ENCODE peak calls at places on chromosome 16, in five cellular contexts. One of them, this sample, is unnamed.

GRCh38 chr16:49484454-49484853 is 110.8 kb downstream of the C16orf78 start:
- DNase-seq in stimulated activated CD4-positive, alpha-beta T cell treated with anti-CD3 and anti-CD28 coated beads, Interleukin-4, amount 100 ng/mL, for 1 hour: peak; percentile 36
- DNase-seq in activated gamma-delta T cell treated with Interleukin-2 at 50 U/mL for 16 hours: no peak
- DNase-seq in KBM-7: no peak
- DNase-seq in caudate nucleus: peak; percentile 27
- DNase-seq in this sample: peak; percentile 77

GRCh38 chr16:73872856-73873255 is 423.8 kb upstream of the PSMD7 start:
- DNase-seq in stimulated activated CD4-positive, alpha-beta T cell treated with anti-CD3 and anti-CD28 coated beads, Interleukin-4, amount 100 ng/mL, for 1 hour: no peak
- DNase-seq in activated gamma-delta T cell treated with Interleukin-2 at 50 U/mL for 16 hours: no peak
- DNase-seq in KBM-7: no peak
- DNase-seq in caudate nucleus: no peak
- DNase-seq in this sample: no peak

GRCh38 chr16:71426069-71426879 is 15.6 kb downstream of the TLE7 start:
- DNase-seq in stimulated activated CD4-positive, alpha-beta T cell treated with anti-CD3 and anti-CD28 coated beads, Interleukin-4, amount 100 ng/mL, for 1 hour: peak; percentile 9
- DNase-seq in activated gamma-delta T cell treated with Interleukin-2 at 50 U/mL for 16 hours: no peak
- DNase-seq in KBM-7: peak; percentile 24
- DNase-seq in caudate nucleus: no peak
- DNase-seq in this sample: peak; percentile 79

GRCh38 chr16:31216552-31217530 is at the start of gene PYDC1:
- DNase-seq in stimulated activated CD4-positive, alpha-beta T cell treated with anti-CD3 and anti-CD28 coated beads, Interleukin-4, amount 100 ng/mL, for 1 hour: no peak
- DNase-seq in activated gamma-delta T cell treated with Interleukin-2 at 50 U/mL for 16 hours: no peak
- DNase-seq in KBM-7: no peak
- DNase-seq in caudate nucleus: no peak
- DNase-seq in this sample: no peak

GRCh38 chr16:25868966-25869365 is 177.2 kb downstream of the HS3ST4 start:
- DNase-seq in stimulated activated CD4-positive, alpha-beta T cell treated with anti-CD3 and anti-CD28 coated beads, Interleukin-4, amount 100 ng/mL, for 1 hour: no peak
- DNase-seq in activated gamma-delta T cell treated with Interleukin-2 at 50 U/mL for 16 hours: no peak
- DNase-seq in KBM-7: no peak
- DNase-seq in caudate nucleus: no peak
- DNase-seq in this sample: no peak

GRCh38 chr16:83826146-83826913 is 18.6 kb downstream of the HSBP1 start:
- DNase-seq in stimulated activated CD4-positive, alpha-beta T cell treated with anti-CD3 and anti-CD28 coated beads, Interleukin-4, amount 100 ng/mL, for 1 hour: peak; percentile 80
- DNase-seq in activated gamma-delta T cell treated with Interleukin-2 at 50 U/mL for 16 hours: peak; percentile 77
- DNase-seq in KBM-7: peak; percentile 78
- DNase-seq in caudate nucleus: peak; percentile 60
- DNase-seq in this sample: peak; percentile 75

GRCh38 chr16:50668368-50669008 is 12.6 kb downstream of the SNX20 start:
- DNase-seq in stimulated activated CD4-positive, alpha-beta T cell treated with anti-CD3 and anti-CD28 coated beads, Interleukin-4, amount 100 ng/mL, for 1 hour: no peak
- DNase-seq in activated gamma-delta T cell treated with Interleukin-2 at 50 U/mL for 16 hours: no peak
- DNase-seq in KBM-7: no peak
- DNase-seq in caudate nucleus: no peak
- DNase-seq in this sample: no peak

GRCh38 chr16:77711775-77712174 is 10.5 kb upstream of the NUDT7 start:
- DNase-seq in stimulated activated CD4-positive, alpha-beta T cell treated with anti-CD3 and anti-CD28 coated beads, Interleukin-4, amount 100 ng/mL, for 1 hour: no peak
- DNase-seq in activated gamma-delta T cell treated with Interleukin-2 at 50 U/mL for 16 hours: no peak
- DNase-seq in KBM-7: no peak
- DNase-seq in caudate nucleus: no peak
- DNase-seq in this sample: no peak

GRCh38 chr16:85755929-85756768 is 5.3 kb upstream of the C16orf74 start:
- DNase-seq in stimulated activated CD4-positive, alpha-beta T cell treated with anti-CD3 and anti-CD28 coated beads, Interleukin-4, amount 100 ng/mL, for 1 hour: no peak
- DNase-seq in activated gamma-delta T cell treated with Interleukin-2 at 50 U/mL for 16 hours: no peak
- DNase-seq in KBM-7: no peak
- DNase-seq in caudate nucleus: no peak
- DNase-seq in this sample: no peak

GRCh38 chr16:53768593-53768992 is 64.6 kb downstream of the FTO start:
- DNase-seq in stimulated activated CD4-positive, alpha-beta T cell treated with anti-CD3 and anti-CD28 coated beads, Interleukin-4, amount 100 ng/mL, for 1 hour: no peak
- DNase-seq in activated gamma-delta T cell treated with Interleukin-2 at 50 U/mL for 16 hours: no peak
- DNase-seq in KBM-7: no peak
- DNase-seq in caudate nucleus: no peak
- DNase-seq in this sample: no peak

GRCh38 chr16:49281481-49281842 is at the start of gene CBLN1:
- DNase-seq in stimulated activated CD4-positive, alpha-beta T cell treated with anti-CD3 and anti-CD28 coated beads, Interleukin-4, amount 100 ng/mL, for 1 hour: no peak
- DNase-seq in activated gamma-delta T cell treated with Interleukin-2 at 50 U/mL for 16 hours: no peak
- DNase-seq in KBM-7: no peak
- DNase-seq in caudate nucleus: no peak
- DNase-seq in this sample: no peak

GRCh38 chr16:7270823-7271222 is 61.8 kb upstream of the RBFOX1 start:
- DNase-seq in stimulated activated CD4-positive, alpha-beta T cell treated with anti-CD3 and anti-CD28 coated beads, Interleukin-4, amount 100 ng/mL, for 1 hour: no peak
- DNase-seq in activated gamma-delta T cell treated with Interleukin-2 at 50 U/mL for 16 hours: no peak
- DNase-seq in KBM-7: no peak
- DNase-seq in caudate nucleus: no peak
- DNase-seq in this sample: no peak

GRCh38 chr16:27505297-27506236 is 44.1 kb downstream of the GTF3C1 start:
- DNase-seq in stimulated activated CD4-positive, alpha-beta T cell treated with anti-CD3 and anti-CD28 coated beads, Interleukin-4, amount 100 ng/mL, for 1 hour: no peak
- DNase-seq in activated gamma-delta T cell treated with Interleukin-2 at 50 U/mL for 16 hours: no peak
- DNase-seq in KBM-7: no peak
- DNase-seq in caudate nucleus: no peak
- DNase-seq in this sample: no peak

GRCh38 chr16:726438-727290 is at the start of the genes CCDC78 and HAGHL:
- DNase-seq in stimulated activated CD4-positive, alpha-beta T cell treated with anti-CD3 and anti-CD28 coated beads, Interleukin-4, amount 100 ng/mL, for 1 hour: peak; percentile 63
- DNase-seq in activated gamma-delta T cell treated with Interleukin-2 at 50 U/mL for 16 hours: peak; percentile 63
- DNase-seq in KBM-7: peak; percentile 39
- DNase-seq in caudate nucleus: peak; percentile 55
- DNase-seq in this sample: peak; percentile 83

GRCh38 chr16:66422366-66422765 is 4.7 kb upstream of the BEAN1 start:
- DNase-seq in stimulated activated CD4-positive, alpha-beta T cell treated with anti-CD3 and anti-CD28 coated beads, Interleukin-4, amount 100 ng/mL, for 1 hour: no peak
- DNase-seq in activated gamma-delta T cell treated with Interleukin-2 at 50 U/mL for 16 hours: no peak
- DNase-seq in KBM-7: no peak
- DNase-seq in caudate nucleus: no peak
- DNase-seq in this sample: no peak

GRCh38 chr16:49283376-49284049 is 1.9 kb upstream of the CBLN1 start:
- DNase-seq in stimulated activated CD4-positive, alpha-beta T cell treated with anti-CD3 and anti-CD28 coated beads, Interleukin-4, amount 100 ng/mL, for 1 hour: no peak
- DNase-seq in activated gamma-delta T cell treated with Interleukin-2 at 50 U/mL for 16 hours: no peak
- DNase-seq in KBM-7: no peak
- DNase-seq in caudate nucleus: no peak
- DNase-seq in this sample: no peak

GRCh38 chr16:72935896-72936295 is 112.0 kb downstream of the ZFHX3 start:
- DNase-seq in stimulated activated CD4-positive, alpha-beta T cell treated with anti-CD3 and anti-CD28 coated beads, Interleukin-4, amount 100 ng/mL, for 1 hour: no peak
- DNase-seq in activated gamma-delta T cell treated with Interleukin-2 at 50 U/mL for 16 hours: no peak
- DNase-seq in KBM-7: no peak
- DNase-seq in caudate nucleus: no peak
- DNase-seq in this sample: no peak

GRCh38 chr16:13014516-13014915 is 113.1 kb downstream of the SHISA9 start:
- DNase-seq in stimulated activated CD4-positive, alpha-beta T cell treated with anti-CD3 and anti-CD28 coated beads, Interleukin-4, amount 100 ng/mL, for 1 hour: no peak
- DNase-seq in activated gamma-delta T cell treated with Interleukin-2 at 50 U/mL for 16 hours: no peak
- DNase-seq in KBM-7: no peak
- DNase-seq in caudate nucleus: no peak
- DNase-seq in this sample: no peak

GRCh38 chr16:80614908-80615696 is 74.3 kb downstream of the DYNLRB2 start:
- DNase-seq in stimulated activated CD4-positive, alpha-beta T cell treated with anti-CD3 and anti-CD28 coated beads, Interleukin-4, amount 100 ng/mL, for 1 hour: no peak
- DNase-seq in activated gamma-delta T cell treated with Interleukin-2 at 50 U/mL for 16 hours: no peak
- DNase-seq in KBM-7: no peak
- DNase-seq in caudate nucleus: no peak
- DNase-seq in this sample: no peak

GRCh38 chr16:68782198-68783174 is 45.4 kb downstream of the CDH1 start:
- DNase-seq in stimulated activated CD4-positive, alpha-beta T cell treated with anti-CD3 and anti-CD28 coated beads, Interleukin-4, amount 100 ng/mL, for 1 hour: no peak
- DNase-seq in activated gamma-delta T cell treated with Interleukin-2 at 50 U/mL for 16 hours: no peak
- DNase-seq in KBM-7: no peak
- DNase-seq in caudate nucleus: no peak
- DNase-seq in this sample: peak; percentile 91

GRCh38 chr16:6111390-6111789 is 1013.8 kb upstream of the EEF2KMT start:
- DNase-seq in stimulated activated CD4-positive, alpha-beta T cell treated with anti-CD3 and anti-CD28 coated beads, Interleukin-4, amount 100 ng/mL, for 1 hour: no peak
- DNase-seq in activated gamma-delta T cell treated with Interleukin-2 at 50 U/mL for 16 hours: no peak
- DNase-seq in KBM-7: no peak
- DNase-seq in caudate nucleus: no peak
- DNase-seq in this sample: no peak

This sample was measured in RPMI8226.